ENCODE peak calls at places on chromosomes 5 and 9, in six cellular contexts. A is ovary, B is esophagus muscularis mucosa, Y is transverse colon, F is HepG2, R is tibial nerve. K is an unnamed sample. For H3K27me3, the result is how much of the 10 kb centered on the place peaks cover.

GRCh38 chr5:137734962-137735530 is 843 bp downstream of the KLHL3 start:
- DNase-seq in A (peak), B (no peak), Y (peak), F (no peak), R (no peak), K (no peak)

GRCh38 chr9:91192379-91192775 is 169.3 kb downstream of the AUH start:
- DNase-seq in A (peak), B (peak), Y (no peak), F (peak), R (no peak), K (no peak)

GRCh38 chr9:97564291-97565175 is 63.1 kb downstream of the TMOD1 start:
- DNase-seq in A (no peak), B (no peak), Y (peak), F (no peak), R (peak), K (no peak)

GRCh38 chr5:139091439-139092156 is 106.6 kb downstream of the SIL1 start:
- DNase-seq in A (no peak), B (no peak), Y (peak), F (no peak), R (no peak), K (no peak)

GRCh38 chr5:57696906-57697590 is 214.4 kb upstream of the ACTBL2 start:
- DNase-seq in A (no peak), B (no peak), Y (no peak), F (no peak), R (no peak), K (no peak)

GRCh38 chr5:54577542-54577941 is 60.0 kb downstream of the SNX18 start:
- DNase-seq in A (no peak), B (no peak), Y (no peak), F (no peak), R (no peak), K (no peak)

GRCh38 chr5:54736003-54736797 is 218.6 kb downstream of the SNX18 start:
- DNase-seq in A (no peak), B (peak), Y (no peak), F (no peak), R (no peak), K (no peak)

GRCh38 chr5:75049581-75050274 is 2.6 kb downstream of the GCNT4 start:
- DNase-seq in A (no peak), B (no peak), Y (peak), F (peak), R (no peak), K (no peak)

GRCh38 chr5:6829150-6829784 is 116.0 kb downstream of the TENT4A start:
- DNase-seq in A (no peak), B (peak), Y (no peak), F (no peak), R (no peak), K (no peak)

GRCh38 chr9:108039012-108039411 is 549.4 kb upstream of the KLF4 start:
- DNase-seq in A (no peak), B (no peak), Y (no peak), F (no peak), R (no peak), K (no peak)

GRCh38 chr5:14946813-14947640 is 75.4 kb upstream of the ANKH start:
- DNase-seq in A (no peak), B (no peak), Y (peak), F (peak), R (no peak), K (no peak)

GRCh38 chr5:67813879-67814539 is 401.5 kb upstream of the PIK3R1 start:
- DNase-seq in A (no peak), B (no peak), Y (no peak), F (no peak), R (no peak), K (no peak)

GRCh38 chr5:138351056-138351455 is 1.4 kb upstream of the KDM3B start:
- DNase-seq in A (no peak), B (no peak), Y (no peak), F (no peak), R (no peak), K (no peak)

GRCh38 chr9:5269249-5269715 is 35.2 kb downstream of the RLN2 start:
- DNase-seq in A (no peak), B (no peak), Y (no peak), F (peak), R (no peak), K (no peak)

GRCh38 chr5:73233461-73234151 is 60.6 kb downstream of the TMEM174 start:
- DNase-seq in A (no peak), B (no peak), Y (no peak), F (no peak), R (no peak), K (no peak)

GRCh38 chr5:73448072-73448432 is 525 bp downstream of the FOXD1 start:
- DNase-seq in A (peak), B (no peak), Y (no peak), F (no peak), R (no peak), K (no peak)

GRCh38 chr9:16450578-16450977 is 419.9 kb downstream of the BNC2 start:
- DNase-seq in A (no peak), B (no peak), Y (no peak), F (no peak), R (no peak), K (no peak)

GRCh38 chr9:16450043-16450442 is 420.4 kb downstream of the BNC2 start:
- DNase-seq in A (no peak), B (no peak), Y (no peak), F (no peak), R (no peak), K (no peak)

GRCh38 chr9:16455842-16456241 is 414.6 kb downstream of the BNC2 start:
- DNase-seq in A (no peak), B (no peak), Y (no peak), F (no peak), R (no peak), K (no peak)

GRCh38 chr9:16449331-16449730 is 421.1 kb downstream of the BNC2 start:
- DNase-seq in A (no peak), B (no peak), Y (no peak), F (no peak), R (no peak), K (no peak)

DNA sequence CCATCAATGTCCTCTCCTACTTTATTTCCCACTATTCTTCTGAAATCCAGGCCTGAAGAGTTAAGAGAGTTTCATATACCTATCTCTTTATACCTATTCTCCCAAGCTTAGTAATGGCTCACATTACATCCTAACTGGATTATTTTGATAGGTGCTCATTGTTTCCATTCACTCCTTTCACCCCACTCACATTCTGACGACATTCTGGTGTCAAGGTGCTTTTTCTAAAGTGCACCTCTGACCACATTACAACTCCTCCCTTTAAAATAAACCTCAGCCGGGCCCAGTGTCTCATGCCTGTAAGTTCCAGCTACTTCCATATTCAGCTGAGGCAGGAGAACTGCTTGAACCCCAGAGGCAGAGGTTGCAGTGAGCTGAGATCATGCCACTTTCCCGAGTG is 417.1 kb downstream of the BNC2 start:
- DNase-seq in A (no peak), B (no peak), Y (no peak), F (no peak), R (no peak), K (no peak)
- H3K27me3 ChIP-seq in A (under half), B (under half), Y (under half), F (under half), R (under half), K (under half)

GRCh38 chr5:64213568-64213967 is 47.9 kb downstream of the RNF180 start:
- DNase-seq in A (no peak), B (no peak), Y (no peak), F (no peak), R (no peak), K (no peak)
- TF ChIP-seq EP300 in A (no peak), B (no peak), Y (no peak), F (no peak), R (no peak), K (no peak)

GRCh38 chr5:172902497-172903472 is 56.4 kb upstream of the RPL26L1 start:
- DNase-seq in A (peak), B (peak), Y (peak), F (peak), R (peak), K (no peak)

GRCh38 chr5:172905346-172905756 is 53.9 kb upstream of the RPL26L1 start:
- DNase-seq in A (no peak), B (no peak), Y (no peak), F (no peak), R (no peak), K (no peak)

GRCh38 chr5:172904312-172904642 is 54.9 kb upstream of the RPL26L1 start:
- DNase-seq in A (no peak), B (no peak), Y (no peak), F (no peak), R (no peak), K (no peak)

GRCh38 chr5:172904643-172905345 is 54.4 kb upstream of the RPL26L1 start:
- DNase-seq in A (peak), B (no peak), Y (peak), F (peak), R (peak), K (peak)

GRCh38 chr5:172903790-172904189 is 55.4 kb upstream of the RPL26L1 start:
- DNase-seq in A (peak), B (no peak), Y (peak), F (no peak), R (no peak), K (no peak)
- H3K27ac ChIP-seq in A (peak), B (peak), Y (peak), F (peak), R (peak), K (peak)

DNA sequence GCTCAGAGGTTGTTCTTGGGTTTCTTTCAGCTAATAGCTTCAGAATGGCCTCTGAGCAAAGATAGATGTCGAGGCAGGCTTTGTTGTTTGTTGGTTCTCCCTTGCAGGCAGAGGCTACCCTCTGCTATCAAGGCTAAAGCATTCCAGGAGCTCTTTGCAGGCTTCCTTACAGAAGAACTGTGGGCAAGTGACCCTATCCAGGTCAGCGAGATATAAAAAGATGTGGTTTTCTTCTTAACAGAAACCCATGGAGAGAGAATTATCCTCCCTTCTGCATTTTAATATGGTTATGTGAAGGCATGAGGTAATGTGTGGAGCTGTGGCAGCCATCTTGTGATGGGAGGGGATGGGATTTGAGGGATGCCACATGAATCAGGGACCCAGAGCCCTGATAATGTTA is 67.0 kb downstream of the TLE4 start:
- DNase-seq in A (no peak), B (no peak), Y (no peak), F (no peak), R (no peak), K (no peak)
- H3K27me3 ChIP-seq in A (under half), B (under half), Y (under half), F (under half), R (under half), K (under half)

DNA sequence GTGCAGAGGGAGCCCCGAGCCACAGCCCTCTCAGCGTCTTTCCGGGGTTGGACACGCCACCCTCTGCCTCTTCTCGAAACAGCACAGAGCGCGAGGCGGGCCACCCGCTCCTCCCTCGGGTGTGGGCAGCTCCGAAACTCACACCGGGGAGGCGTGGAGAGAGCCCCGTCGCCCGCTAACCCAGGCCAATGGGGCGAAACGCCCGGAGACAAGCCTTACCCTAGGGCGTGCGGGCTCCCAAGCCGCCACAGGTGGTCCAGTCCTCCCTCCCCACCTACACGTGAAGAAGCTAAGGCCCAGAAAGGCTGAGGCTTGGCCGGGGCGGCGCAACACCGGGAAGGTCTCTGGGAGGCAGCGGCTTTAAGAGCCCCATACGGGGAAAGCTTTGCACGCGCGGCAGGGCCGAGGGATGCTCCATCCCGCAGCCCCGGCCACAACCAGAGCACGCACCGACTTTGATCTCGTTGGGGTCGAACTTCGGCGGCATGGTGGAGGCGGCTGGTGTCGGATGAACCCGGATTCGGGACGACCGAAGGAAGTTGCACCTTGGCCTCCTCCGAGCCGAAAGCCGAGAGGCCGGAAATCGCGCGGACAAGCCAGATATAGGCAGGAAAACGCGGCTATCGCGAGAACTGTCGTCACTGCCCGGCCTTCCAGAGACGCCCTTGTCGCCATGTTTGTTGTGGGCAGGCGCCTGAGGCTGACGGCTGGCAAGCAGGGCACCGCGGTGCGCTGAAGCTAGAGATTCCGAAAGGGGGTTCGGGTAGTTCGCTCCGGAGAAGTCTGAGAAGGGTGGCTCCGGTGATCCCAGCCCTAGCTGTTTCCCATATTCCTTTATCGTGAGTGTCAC is at the start of the genes LRSAM1 and RPL12:
- DNase-seq in A (peak), B (peak), Y (peak), F (peak), R (peak), K (peak)
- TF ChIP-seq EP300 in A (no peak), B (no peak), Y (no peak), F (peak), R (peak), K (no peak)

K was measured in suprapubic skin.